ENCODE peak calls at places on chromosomes 6 and 20, in four cellular contexts. N is SK-N-DZ, V is uterus, T is RCC 7860. G is an unnamed sample.
A peak's percentile ranks its signal among the peaks of the same experiment; 100 is the strongest.

GRCh38 chr6:8131265-8131897 is 29.0 kb upstream of the EEF1E1 start:
- DNase-seq in N (peak; percentile 54), V (peak; percentile 24), T (no peak), G (no peak)

GRCh38 chr20:62516345-62516744 is 40.5 kb upstream of the GATA5 start:
- DNase-seq in N (peak; percentile 68), V (no peak), T (peak; percentile 14), G (no peak)

GRCh38 chr6:113620372-113620771 is 236.8 kb upstream of the MARCKS start:
- DNase-seq in N (no peak), V (no peak), T (no peak), G (no peak)

GRCh38 chr6:169954977-169955376 is 203.6 kb downstream of the ERMARD start:
- DNase-seq in N (no peak), V (no peak), T (no peak), G (no peak)

GRCh38 chr6:56671651-56672461 is 29.2 kb upstream of the DST start:
- DNase-seq in N (no peak), V (no peak), T (no peak), G (peak; percentile 57)

GRCh38 chr6:125262026-125263013 is 39.4 kb downstream of the HDDC2 start:
- DNase-seq in N (no peak), V (no peak), T (no peak), G (no peak)

GRCh38 chr6:52216932-52217331 is 27.4 kb downstream of the IL17F start:
- DNase-seq in N (no peak), V (no peak), T (no peak), G (no peak)

GRCh38 chr20:19758888-19759331 is 852 bp downstream of the RIN2 start:
- DNase-seq in N (no peak), V (peak; percentile 55), T (no peak), G (peak; percentile 46)

GRCh38 chr6:168371635-168371988 is 52.0 kb upstream of the DACT2 start:
- DNase-seq in N (no peak), V (no peak), T (no peak), G (no peak)

GRCh38 chr20:64053841-64054661 is 4.6 kb upstream of the SOX18 start:
- DNase-seq in N (peak; percentile 80), V (peak; percentile 74), T (peak; percentile 41), G (no peak)

GRCh38 chr20:31595654-31596411 is 9.3 kb upstream of the ID1 start:
- DNase-seq in N (peak; percentile 84), V (peak; percentile 77), T (no peak), G (peak; percentile 80)

GRCh38 chr20:10385850-10386544 is 48.0 kb downstream of the MKKS start:
- DNase-seq in N (peak; percentile 21), V (no peak), T (no peak), G (no peak)

GRCh38 chr20:13017235-13017634 is 8.5 kb downstream of the SPTLC3 start:
- DNase-seq in N (no peak), V (no peak), T (peak; percentile 27), G (no peak)

GRCh38 chr6:19599813-19600464 is 237.2 kb upstream of the ID4 start:
- DNase-seq in N (peak; percentile 56), V (no peak), T (no peak), G (no peak)

GRCh38 chr20:64233725-64234124 is 21.8 kb upstream of the PCMTD2 start:
- DNase-seq in N (no peak), V (no peak), T (no peak), G (no peak)

GRCh38 chr20:60478533-60478932 is 520.3 kb downstream of the CDH26 start:
- DNase-seq in N (no peak), V (no peak), T (no peak), G (no peak)

GRCh38 chr6:166636191-166636938 is 9.3 kb upstream of the RPS6KA2 start:
- DNase-seq in N (no peak), V (no peak), T (no peak), G (no peak)

GRCh38 chr20:37897008-37897548 is 5.8 kb upstream of the VSTM2L start:
- DNase-seq in N (peak; percentile 74), V (no peak), T (no peak), G (no peak)

GRCh38 chr6:49736017-49736508 is 8.1 kb downstream of the CRISP3 start:
- DNase-seq in N (no peak), V (no peak), T (no peak), G (no peak)

GRCh38 chr20:59398552-59399265 is 98.3 kb downstream of the EDN3 start:
- DNase-seq in N (no peak), V (no peak), T (no peak), G (no peak)

GRCh38 chr6:163339466-163339865 is 75.1 kb upstream of the QKI start:
- DNase-seq in N (no peak), V (no peak), T (no peak), G (no peak)

GRCh38 chr6:145278163-145278807 is 457.0 kb downstream of the EPM2A start:
- DNase-seq in N (no peak), V (no peak), T (no peak), G (no peak)

GRCh38 chr6:130927305-130927704 is 100.1 kb downstream of the SMLR1 start:
- DNase-seq in N (no peak), V (no peak), T (no peak), G (no peak)

GRCh38 chr6:130749402-130749801 is 77.8 kb upstream of the SMLR1 start:
- DNase-seq in N (no peak), V (no peak), T (no peak), G (no peak)

GRCh38 chr6:25556516-25556915 is 95.5 kb upstream of the SCGN start:
- DNase-seq in N (peak; percentile 65), V (peak; percentile 71), T (peak; percentile 38), G (peak; percentile 96)